ENCODE peak calls at places on chromosomes 2 and 18, in six cellular contexts. R is fibroblast of the aortic adventitia, T is mucosa of gallbladder, L is midbrain, A is aorta, D is pancreas. M is an unnamed sample.

GRCh38 chr2:143110759-143111428 is 18.3 kb upstream of the ARHGAP15 start:
- DNase-seq in R (peak; percentile 77), A (peak; percentile 69), T (peak; percentile 72), L (peak; percentile 68), D (peak; percentile 46), M (peak; percentile 61)

GRCh38 chr2:97664636-97664970 is 759 bp upstream of the ACTR1B start:
- DNase-seq in A (peak; percentile 74), D (no peak), T (no peak), R (no peak), L (no peak), M (no peak)

GRCh38 chr2:180979086-180979934 is 1.1 kb upstream of the UBE2E3 start:
- DNase-seq in A (no peak), R (peak; percentile 63), D (peak; percentile 14), T (no peak), L (no peak), M (peak; percentile 28)

GRCh38 chr2:234100686-234101085 is 50.2 kb downstream of the SPP2 start:
- DNase-seq in R (no peak), T (no peak), D (no peak), A (no peak), L (no peak), M (no peak)

GRCh38 chr2:127581516-127582490 is 46.3 kb downstream of the MYO7B start:
- DNase-seq in L (no peak), R (no peak), A (peak; percentile 57), T (no peak), D (no peak), M (no peak)

GRCh38 chr18:41457730-41458129 is 497.3 kb upstream of the PIK3C3 start:
- DNase-seq in A (no peak), T (no peak), R (no peak), L (no peak), D (no peak), M (no peak)

GRCh38 chr2:5064687-5065086 is 627.5 kb upstream of the SOX11 start:
- DNase-seq in R (no peak), T (no peak), A (no peak), L (no peak), D (no peak), M (no peak)

GRCh38 chr2:240326246-240326645 is 109.2 kb upstream of the GPC1 start:
- DNase-seq in T (no peak), D (no peak), R (no peak), A (no peak), L (no peak), M (no peak)

GRCh38 chr2:54878182-54878581 is 154.7 kb downstream of the EML6 start:
- DNase-seq in R (no peak), T (no peak), L (no peak), A (no peak), D (no peak), M (no peak)

GRCh38 chr2:68157002-68157401 is 686 bp upstream of the PNO1 start:
- DNase-seq in R (no peak), D (no peak), L (no peak), A (peak; percentile 83), T (no peak), M (no peak)

GRCh38 chr18:62702259-62702658 is 13.1 kb upstream of the PHLPP1 start:
- DNase-seq in L (no peak), R (no peak), D (no peak), A (no peak), T (no peak), M (no peak)

GRCh38 chr2:136060401-136060940 is 57.5 kb downstream of the CXCR4 start:
- DNase-seq in T (no peak), D (no peak), L (no peak), R (no peak), A (no peak), M (no peak)

GRCh38 chr2:233349005-233349998 is 5.0 kb upstream of the DGKD start:
- DNase-seq in A (no peak), D (no peak), T (peak; percentile 39), R (no peak), L (peak; percentile 61), M (peak; percentile 6)

GRCh38 chr2:113977060-113977659 is 87.3 kb downstream of the ACTR3 start:
- DNase-seq in R (no peak), D (no peak), A (no peak), T (no peak), L (no peak), M (no peak)

GRCh38 chr2:98869868-98870267 is 66.2 kb downstream of the CRACDL start:
- DNase-seq in R (no peak), D (peak; percentile 91), T (peak; percentile 87), L (no peak), A (no peak), M (peak; percentile 88)

GRCh38 chr2:240364582-240364960 is 70.9 kb upstream of the GPC1 start:
- DNase-seq in R (no peak), D (no peak), L (no peak), A (no peak), T (no peak), M (no peak)

GRCh38 chr2:101196220-101196661 is 45.1 kb upstream of the TBC1D8 start:
- DNase-seq in D (no peak), L (no peak), A (no peak), T (no peak), R (no peak), M (no peak)

GRCh38 chr2:218964041-218964771 is 4.7 kb downstream of the CDK5R2 start:
- DNase-seq in D (no peak), A (peak; percentile 31), L (no peak), R (peak; percentile 80), T (no peak), M (no peak)

GRCh38 chr2:1694371-1695271 is 49.7 kb downstream of the PXDN start:
- DNase-seq in L (no peak), R (no peak), A (no peak), D (no peak), T (no peak), M (no peak)

GRCh38 chr18:59546164-59546563 is 151.1 kb downstream of the CCBE1 start:
- DNase-seq in R (peak; percentile 84), L (no peak), T (no peak), A (no peak), D (no peak), M (peak; percentile 4)

GRCh38 chr2:6927186-6927585 is 10.0 kb downstream of the RNF144A start:
- DNase-seq in R (peak; percentile 11), D (peak; percentile 70), T (peak; percentile 85), L (no peak), A (no peak), M (no peak)

GRCh38 chr2:70510213-70510820 is 43.3 kb downstream of the TGFA start:
- DNase-seq in A (no peak), T (no peak), R (no peak), D (no peak), L (no peak), M (no peak)

GRCh38 chr2:86661333-86661732 is 37.7 kb upstream of the RNF103 start:
- DNase-seq in R (no peak), L (no peak), A (no peak), D (no peak), T (no peak), M (no peak)

GRCh38 chr2:6370753-6371152 is 495.0 kb downstream of the CMPK2 start:
- DNase-seq in R (no peak), L (no peak), A (no peak), D (no peak), T (no peak), M (no peak)

GRCh38 chr18:50306944-50307343 is 19.5 kb upstream of the CXXC1 start:
- DNase-seq in R (peak; percentile 90), L (no peak), T (no peak), A (no peak), D (no peak), M (peak; percentile 22)

GRCh38 chr18:48207733-48208132 is 201.4 kb downstream of the ZBTB7C start:
- DNase-seq in L (no peak), R (no peak), A (no peak), D (no peak), T (no peak), M (no peak)

GRCh38 chr2:144470819-144471218 is 49.1 kb downstream of the ZEB2 start:
- DNase-seq in L (no peak), A (no peak), D (no peak), T (no peak), R (no peak), M (no peak)

GRCh38 chr2:47249427-47249826 is 94.3 kb upstream of the STPG4 start:
- DNase-seq in L (no peak), D (no peak), R (no peak), A (no peak), T (no peak), M (no peak)

GRCh38 chr2:84881581-84882414 is 914 bp upstream of the TRABD2A start:
- DNase-seq in T (peak; percentile 81), D (peak; percentile 77), R (peak; percentile 83), A (peak; percentile 90), L (peak; percentile 75), M (peak; percentile 82)

GRCh38 chr2:218582085-218582484 is 13.4 kb downstream of the CNOT9 start:
- DNase-seq in D (no peak), T (no peak), L (no peak), A (no peak), R (peak; percentile 55), M (no peak)

GRCh38 chr2:129006135-129006885 is 687.6 kb upstream of the HS6ST1 start:
- DNase-seq in A (no peak), L (no peak), D (peak; percentile 25), T (peak; percentile 39), R (no peak), M (no peak)

GRCh38 chr2:85164145-85164559 is 31.0 kb downstream of the TCF7L1 start:
- DNase-seq in L (no peak), D (no peak), T (no peak), A (no peak), R (no peak), M (no peak)

GRCh38 chr2:183059561-183059960 is 19.0 kb upstream of the DUSP19 start:
- DNase-seq in T (no peak), L (no peak), A (no peak), R (peak; percentile 85), D (no peak), M (no peak)

GRCh38 chr18:55841314-55841713 is 253.3 kb upstream of the TCF4 start:
- DNase-seq in D (no peak), L (no peak), T (no peak), R (no peak), A (no peak), M (no peak)

GRCh38 chr2:100857915-100858314 is 38.0 kb downstream of the NPAS2 start:
- DNase-seq in A (no peak), T (no peak), L (no peak), R (peak; percentile 96), D (no peak), M (no peak)